ENCODE peak calls at places on chromosomes 3 and 15, in nine cellular contexts. N is A549; B is pancreas; Z is esophagus squamous epithelium; T is suprapubic skin; O is CD8-positive, alpha-beta T cell; L is heart left ventricle; Y is AG09309; W is fibroblast of the aortic adventitia. E is an unnamed sample.

GRCh38 chr3:84042717-84043116 is 916.1 kb upstream of the CADM2 start:
- DNase-seq in Y (no peak), T (no peak), O (no peak), L (no peak), Z (no peak), N (no peak), W (no peak), B (no peak), E (no peak)

GRCh38 chr3:119304201-119304713 is 10.1 kb downstream of the ARHGAP31 start:
- DNase-seq in Z (no peak), O (no peak), Y (no peak), N (peak), L (no peak), B (no peak), W (peak), T (no peak), E (peak)

GRCh38 chr3:139537795-139538538 is 1.6 kb downstream of the RBP1 start:
- DNase-seq in W (no peak), Z (no peak), L (no peak), Y (no peak), B (no peak), N (no peak), O (no peak), T (no peak), E (no peak)

GRCh38 chr3:35932995-35933394 is 293.7 kb downstream of the ARPP21 start:
- DNase-seq in B (no peak), T (no peak), L (no peak), W (peak), O (no peak), Z (no peak), Y (peak), N (peak), E (peak)

GRCh38 chr3:133463441-133463860 is 63.6 kb downstream of the BFSP2 start:
- DNase-seq in N (no peak), B (no peak), W (no peak), Z (no peak), Y (no peak), T (no peak), L (no peak), O (no peak), E (no peak)

GRCh38 chr15:79209116-79209515 is 73.4 kb upstream of the ANKRD34C start:
- DNase-seq in B (no peak), T (peak), N (no peak), W (no peak), Y (no peak), Z (no peak), L (no peak), O (no peak), E (no peak)

GRCh38 chr3:171181907-171182690 is 155.6 kb upstream of the SLC2A2 start:
- DNase-seq in O (no peak), W (peak), Z (no peak), T (no peak), N (no peak), B (no peak), Y (no peak), L (no peak), E (peak)

GRCh38 chr15:31230630-31231485 is 95.8 kb upstream of the KLF13 start:
- DNase-seq in Y (no peak), Z (peak), N (no peak), L (no peak), B (peak), T (no peak), O (no peak), W (no peak), E (no peak)

GRCh38 chr3:22759636-22760310 is 443.4 kb upstream of the UBE2E2 start:
- DNase-seq in W (no peak), L (no peak), O (no peak), N (no peak), Z (no peak), Y (no peak), B (no peak), T (no peak), E (no peak)

GRCh38 chr3:149813367-149814281 is 609 bp downstream of the RNF13 start:
- DNase-seq in Z (no peak), B (no peak), T (no peak), N (peak), W (peak), O (no peak), Y (no peak), L (peak), E (peak)

GRCh38 chr15:83206971-83207621 is 527 bp downstream of the HDGFL3 start:
- DNase-seq in T (no peak), B (peak), W (peak), Y (no peak), O (no peak), L (peak), Z (no peak), N (peak), E (peak)

GRCh38 chr15:24756101-24756500 is 80.5 kb downstream of the NPAP1 start:
- DNase-seq in N (no peak), T (no peak), B (no peak), O (no peak), W (no peak), Z (no peak), L (no peak), Y (no peak), E (no peak)

GRCh38 chr3:177603137-177603603 is 405.9 kb upstream of the TBL1XR1 start:
- DNase-seq in B (no peak), W (no peak), N (no peak), T (no peak), Y (no peak), L (no peak), O (no peak), Z (no peak), E (peak)

GRCh38 chr15:78040653-78041244 is 36.8 kb downstream of the TBC1D2B start:
- DNase-seq in W (peak), T (no peak), L (no peak), O (no peak), Z (no peak), B (no peak), Y (no peak), N (no peak), E (no peak)

GRCh38 chr3:144121661-144122060 is 150.0 kb downstream of the DIPK2A start:
- DNase-seq in B (no peak), T (no peak), W (no peak), L (no peak), O (no peak), Z (no peak), Y (no peak), N (no peak), E (no peak)

GRCh38 chr15:37133619-37134018 is 33.3 kb upstream of the MEIS2 start:
- DNase-seq in W (peak), B (no peak), O (no peak), Y (peak), T (no peak), N (peak), Z (no peak), L (no peak), E (peak)

GRCh38 chr3:100045696-100046095 is 68.6 kb downstream of the FILIP1L start:
- DNase-seq in T (peak), L (peak), B (no peak), Z (peak), O (no peak), N (no peak), Y (peak), W (peak), E (peak)

GRCh38 chr3:51311055-51311454 is 74.0 kb upstream of the MANF start:
- DNase-seq in Y (no peak), Z (no peak), T (no peak), L (no peak), O (no peak), W (peak), B (no peak), N (peak), E (peak)

GRCh38 chr15:51751687-51752683 is 588 bp downstream of the TMOD2 start:
- DNase-seq in W (no peak), B (peak), L (peak), Z (no peak), N (peak), Y (no peak), O (no peak), T (peak), E (peak)

GRCh38 chr3:183825380-183826161 is at the start of gene MAP6D1:
- DNase-seq in Y (no peak), W (peak), B (peak), N (peak), Z (no peak), T (peak), L (no peak), O (peak), E (peak)

GRCh38 chr3:117146571-117146970 is 437.0 kb downstream of the TUSC7 start:
- DNase-seq in Z (no peak), Y (no peak), W (no peak), N (no peak), T (no peak), L (no peak), B (no peak), O (no peak), E (no peak)

GRCh38 chr15:29687204-29687768 is 135.0 kb downstream of the TJP1 start:
- DNase-seq in L (no peak), W (no peak), T (no peak), O (no peak), N (no peak), Z (no peak), B (peak), Y (no peak), E (no peak)

GRCh38 chr15:68511073-68511991 is 67.5 kb upstream of the CORO2B start:
- DNase-seq in N (no peak), L (peak), T (peak), O (no peak), W (peak), Z (no peak), Y (peak), B (no peak), E (peak)

GRCh38 chr15:87626835-87627234 is 629.7 kb downstream of the NTRK3 start:
- DNase-seq in Z (no peak), B (no peak), N (no peak), O (no peak), T (no peak), W (no peak), Y (no peak), L (no peak), E (no peak)

DNA sequence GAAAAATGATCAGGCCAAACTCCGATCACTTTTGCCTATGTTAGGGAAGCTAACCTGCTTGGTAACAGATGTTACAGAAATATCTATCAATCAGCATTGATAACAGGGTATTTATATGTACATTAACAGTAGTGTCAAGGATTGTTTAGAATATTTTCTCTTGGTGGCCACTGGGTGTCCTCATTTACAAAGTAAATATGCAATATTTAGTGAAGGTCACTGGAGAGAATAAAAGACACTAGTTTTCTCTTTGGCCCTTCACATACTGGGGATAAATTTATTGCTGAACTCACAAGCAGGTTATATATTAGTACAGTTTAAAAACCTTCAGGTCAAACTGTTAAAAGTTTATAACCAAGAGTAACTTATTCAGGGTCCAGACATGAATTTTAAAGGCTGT is 69.0 kb downstream of the TIGIT start:
- DNase-seq in B (no peak), Z (no peak), O (no peak), L (no peak), T (no peak), Y (no peak), W (peak), N (peak), E (peak)
- TF ChIP-seq CTCF in B (no peak), Z (no peak), O (peak), L (peak), T (no peak), Y (peak), W (peak), N (peak), E (peak)

GRCh38 chr15:90248760-90249122 is 615 bp upstream of the TTLL13 start:
- DNase-seq in Z (no peak), N (no peak), T (no peak), Y (no peak), O (no peak), W (no peak), L (no peak), B (no peak), E (no peak)
- H3K4me3 ChIP-seq in Z (no peak), N (peak), T (no peak), Y (no peak), O (no peak), W (no peak), L (peak), B (no peak), E (no peak)

GRCh38 chr15:53591041-53591440 is 168.4 kb downstream of the WDR72 start:
- DNase-seq in T (no peak), B (no peak), N (peak), O (no peak), L (no peak), Y (no peak), Z (no peak), W (no peak), E (no peak)

GRCh38 chr15:53589526-53590057 is 169.9 kb downstream of the WDR72 start:
- DNase-seq in W (no peak), O (no peak), L (no peak), T (no peak), Z (no peak), Y (no peak), N (peak), B (no peak), E (no peak)

GRCh38 chr15:53581513-53581912 is 177.9 kb downstream of the WDR72 start:
- DNase-seq in Y (no peak), O (no peak), T (no peak), W (no peak), Z (no peak), B (no peak), N (no peak), L (no peak), E (no peak)

GRCh38 chr15:53588773-53589172 is 170.7 kb downstream of the WDR72 start:
- DNase-seq in L (no peak), W (peak), Z (no peak), N (peak), Y (no peak), B (no peak), O (no peak), T (no peak), E (peak)

DNA sequence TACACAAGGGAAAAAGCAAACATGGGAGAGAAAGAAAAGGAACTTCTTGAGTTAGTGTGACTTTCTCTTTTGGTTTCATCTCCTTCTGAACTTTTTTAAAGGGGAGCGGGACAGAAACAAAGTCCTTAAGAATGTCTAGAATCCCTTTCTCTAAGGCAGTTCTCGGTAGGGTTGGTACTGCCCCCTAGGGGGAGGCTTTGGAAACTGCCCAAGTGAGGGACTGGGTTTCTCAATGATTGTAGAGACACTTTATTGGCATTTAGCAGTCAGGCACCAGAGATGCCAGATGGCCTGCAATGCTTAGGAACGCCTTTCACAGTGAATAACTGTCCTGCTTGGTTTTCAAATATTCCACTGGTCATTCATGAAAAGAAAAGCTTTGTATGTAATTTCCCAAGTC is 172.6 kb downstream of the WDR72 start:
- DNase-seq in T (no peak), L (no peak), Z (no peak), Y (no peak), W (no peak), B (peak), O (no peak), N (peak), E (peak)
- TF ChIP-seq CTCF in T (no peak), L (peak), Z (no peak), Y (no peak), W (no peak), B (peak), O (no peak), N (peak), E (peak)

GRCh38 chr3:125350597-125350996 is 24.5 kb downstream of the ZNF148 start:
- DNase-seq in T (no peak), Z (no peak), N (no peak), B (no peak), Y (no peak), O (no peak), L (no peak), W (no peak), E (no peak)
- H3K4me3 ChIP-seq in T (no peak), Z (no peak), N (no peak), B (no peak), Y (no peak), O (no peak), L (no peak), W (no peak), E (no peak)

GRCh38 chr15:90213818-90214204 is 12.7 kb downstream of the SEMA4B start:
- DNase-seq in W (no peak), T (no peak), Y (no peak), B (no peak), Z (no peak), N (no peak), O (no peak), L (no peak), E (no peak)

GRCh38 chr15:90213123-90213817 is 12.1 kb downstream of the SEMA4B start:
- DNase-seq in T (no peak), O (no peak), Y (no peak), L (no peak), Z (no peak), B (peak), N (no peak), W (no peak), E (no peak)

GRCh38 chr15:90212221-90213079 is 11.3 kb downstream of the SEMA4B start:
- DNase-seq in N (no peak), Z (no peak), W (no peak), O (no peak), Y (no peak), L (no peak), T (no peak), B (peak), E (no peak)

GRCh38 chr15:90211440-90212168 is 10.5 kb downstream of the SEMA4B start:
- DNase-seq in W (peak), N (peak), T (no peak), B (peak), L (no peak), O (no peak), Z (no peak), Y (no peak), E (peak)

DNA sequence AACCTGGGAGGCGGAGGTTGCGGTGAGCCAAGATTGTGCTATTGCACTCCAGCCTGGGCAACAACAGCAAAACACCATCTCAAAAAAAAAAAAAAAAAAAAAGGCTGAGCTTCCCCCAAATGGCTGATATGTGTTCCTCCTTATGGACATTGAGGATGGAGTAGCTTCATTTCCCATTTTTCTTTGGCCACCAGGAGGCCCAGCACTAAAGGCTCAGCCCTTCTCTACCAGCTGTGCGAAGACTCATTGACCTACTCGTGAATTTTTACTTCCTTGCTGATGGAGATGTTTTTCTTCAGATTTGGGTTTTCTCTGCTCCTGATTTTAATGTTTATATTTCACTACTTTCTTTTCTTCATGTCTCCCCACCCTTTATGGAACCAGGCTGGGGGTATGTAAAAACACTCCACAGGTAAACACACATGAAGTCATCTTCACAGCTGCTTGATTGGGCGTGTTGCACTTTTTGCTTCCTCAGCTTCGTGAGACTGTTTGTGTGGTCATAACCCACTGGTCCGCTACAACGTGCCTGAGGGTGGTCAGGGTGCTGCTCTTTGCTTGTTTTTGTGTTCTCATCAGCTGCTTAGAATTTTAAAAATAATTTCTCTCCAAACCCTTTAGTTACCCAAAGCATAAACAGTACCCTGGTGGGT is 13.5 kb downstream of the SEMA4B start:
- DNase-seq in B (no peak), T (no peak), Z (no peak), O (no peak), L (no peak), N (peak), Y (no peak), W (no peak), E (peak)
- TF ChIP-seq CTCF in B (no peak), T (no peak), Z (no peak), O (no peak), L (no peak), N (peak), Y (peak), W (peak), E (peak)

DNA sequence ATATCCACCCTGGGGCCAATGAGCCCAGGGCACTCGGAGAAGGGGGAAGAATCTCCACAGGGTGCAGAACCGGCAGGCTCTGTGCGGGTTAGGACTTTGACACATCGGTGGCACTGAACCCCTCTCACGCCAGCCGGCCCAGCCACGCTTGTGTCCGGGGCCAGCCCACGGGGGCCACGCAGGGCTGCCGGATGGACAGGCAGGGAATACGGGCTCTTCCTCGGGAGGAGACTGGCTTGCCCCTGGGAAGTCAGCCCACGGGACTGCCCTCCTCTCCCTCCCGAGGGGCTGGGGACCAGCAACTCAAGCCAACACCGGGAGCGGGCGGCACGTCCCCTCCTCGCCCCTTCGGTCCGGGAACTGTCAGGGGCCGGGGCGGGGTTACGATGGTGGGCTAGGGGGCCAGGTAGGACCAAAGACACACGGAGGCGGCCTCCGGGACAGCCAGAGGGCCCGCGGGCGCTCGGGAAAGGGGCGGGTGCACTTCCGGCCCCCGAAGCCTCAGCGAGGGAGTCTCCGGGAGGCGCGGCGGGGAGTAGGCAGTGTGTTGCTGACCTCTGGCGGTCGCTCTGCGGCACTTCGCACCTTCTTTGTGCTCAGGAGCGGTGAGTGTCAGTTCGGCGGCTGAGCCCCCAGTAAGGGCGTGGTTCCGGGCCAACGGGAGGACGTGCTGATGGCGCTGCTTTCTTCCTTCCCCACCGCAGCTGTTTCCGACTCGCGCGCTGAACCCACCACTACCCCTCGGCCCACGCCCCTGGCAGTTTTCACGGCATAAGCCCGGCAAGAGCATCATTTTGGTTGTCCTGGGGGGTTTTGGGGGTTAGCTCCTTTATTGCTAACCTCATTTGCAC is 5.1 kb upstream of the CYP8B1 start:
- DNase-seq in W (peak), T (peak), Y (peak), Z (peak), L (peak), O (peak), N (peak), B (peak), E (peak)
- H3K4me3 ChIP-seq in W (peak), T (peak), Y (peak), Z (peak), L (peak), O (peak), N (peak), B (peak), E (peak)

DNA sequence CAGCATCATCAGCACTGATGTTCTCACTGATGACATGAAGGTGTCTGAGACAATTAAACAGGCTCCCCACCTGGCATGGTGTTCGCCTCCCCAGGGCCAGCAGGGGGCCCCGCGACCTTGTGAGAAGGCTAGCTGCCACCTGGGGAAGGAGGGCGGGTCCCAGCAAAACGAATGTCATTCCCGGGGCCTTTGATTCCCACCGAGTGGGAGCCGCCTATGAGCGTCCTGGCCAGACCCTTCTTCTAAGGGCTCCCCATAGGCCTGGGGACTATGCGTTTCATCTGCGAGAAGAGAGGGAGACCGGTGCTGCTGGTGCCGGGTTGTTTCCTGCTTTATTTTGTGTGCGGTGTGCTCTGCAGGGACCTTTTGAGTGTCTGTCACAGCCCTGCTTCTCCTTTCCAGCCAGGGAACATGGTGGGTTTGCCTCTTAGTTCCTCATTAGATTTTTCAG is 20.5 kb upstream of the MINDY4B start:
- DNase-seq in L (peak), N (peak), Y (no peak), T (no peak), W (no peak), B (peak), Z (no peak), O (peak), E (peak)
- TF ChIP-seq CTCF in L (peak), N (peak), Y (peak), T (no peak), W (peak), B (no peak), Z (peak), O (peak), E (peak)

GRCh38 chr3:45541326-45542321 is 52.9 kb upstream of the LIMD1 start:
- DNase-seq in Z (no peak), N (no peak), O (no peak), B (no peak), W (no peak), L (no peak), Y (no peak), T (no peak), E (no peak)
- H3K4me3 ChIP-seq in Z (no peak), N (no peak), O (no peak), B (no peak), W (no peak), L (no peak), Y (no peak), T (no peak), E (no peak)

E was measured in choroid plexus epithelial cell.